ENCODE peak calls at places on chromosomes 16 and 17, in eight cellular contexts. F is esophagus squamous epithelium, X is right atrium auricular region, J is cardiac muscle cell, K is psoas muscle, A is epithelial cell of esophagus, B is mucosa of descending colon, N is uterus. Q is an unnamed sample.

GRCh38 chr17:6046431-6046830 is 23.7 kb upstream of the WSCD1 start:
- DNase-seq in F (no peak), X (no peak), J (no peak), K (no peak), A (no peak), B (no peak), N (no peak), Q (no peak)

GRCh38 chr17:82970818-82971610 is 108.4 kb upstream of the METRNL start:
- DNase-seq in F (no peak), X (no peak), J (no peak), K (no peak), A (no peak), B (peak), N (no peak), Q (no peak)

GRCh38 chr17:4810696-4811289 is 3.8 kb downstream of the PLD2 start:
- DNase-seq in F (no peak), X (no peak), J (no peak), K (peak), A (no peak), B (no peak), N (no peak), Q (no peak)

GRCh38 chr17:42146911-42147607 is 7.7 kb downstream of the RAB5C start:
- DNase-seq in F (no peak), X (no peak), J (no peak), K (no peak), A (no peak), B (no peak), N (no peak), Q (no peak)

GRCh38 chr17:63682441-63682840 is 17.5 kb downstream of the LIMD2 start:
- DNase-seq in F (no peak), X (no peak), J (no peak), K (no peak), A (no peak), B (no peak), N (no peak), Q (no peak)

GRCh38 chr16:30092373-30093010 is 768 bp upstream of the TBX6 start:
- DNase-seq in F (peak), X (peak), J (peak), K (peak), A (peak), B (peak), N (peak), Q (peak)

GRCh38 chr16:16025214-16025968 is 76.0 kb downstream of the ABCC1 start:
- DNase-seq in F (no peak), X (peak), J (no peak), K (no peak), A (peak), B (peak), N (no peak), Q (no peak)

GRCh38 chr16:62585041-62585545 is 548.9 kb upstream of the CDH8 start:
- DNase-seq in F (no peak), X (no peak), J (no peak), K (no peak), A (no peak), B (no peak), N (no peak), Q (no peak)

GRCh38 chr17:75691371-75692290 is 24.5 kb downstream of the SAP30BP start:
- DNase-seq in F (no peak), X (no peak), J (no peak), K (no peak), A (peak), B (no peak), N (no peak), Q (no peak)

GRCh38 chr16:27364493-27365141 is 37.4 kb upstream of the IL21R start:
- DNase-seq in F (no peak), X (no peak), J (no peak), K (no peak), A (peak), B (no peak), N (no peak), Q (no peak)

GRCh38 chr16:1763521-1764511 is 7.5 kb downstream of the NME3 start:
- DNase-seq in F (no peak), X (no peak), J (peak), K (peak), A (peak), B (peak), N (no peak), Q (no peak)

GRCh38 chr17:63919311-63919723 is 678 bp upstream of the GH1 start:
- DNase-seq in F (no peak), X (peak), J (peak), K (peak), A (peak), B (peak), N (peak), Q (no peak)

GRCh38 chr17:10737168-10737622 is 7.4 kb upstream of the TMEM220 start:
- DNase-seq in F (no peak), X (peak), J (peak), K (peak), A (peak), B (peak), N (peak), Q (peak)

GRCh38 chr17:2949469-2950044 is 113.8 kb downstream of the OR1D5 start:
- DNase-seq in F (no peak), X (peak), J (no peak), K (no peak), A (peak), B (peak), N (no peak), Q (peak)

GRCh38 chr17:81884968-81885367 is 6.4 kb downstream of the ALYREF start:
- DNase-seq in F (no peak), X (no peak), J (no peak), K (no peak), A (no peak), B (no peak), N (no peak), Q (no peak)

GRCh38 chr17:32927724-32928526 is at the start of gene TMEM98:
- DNase-seq in F (no peak), X (peak), J (peak), K (no peak), A (no peak), B (peak), N (peak), Q (no peak)

DNA sequence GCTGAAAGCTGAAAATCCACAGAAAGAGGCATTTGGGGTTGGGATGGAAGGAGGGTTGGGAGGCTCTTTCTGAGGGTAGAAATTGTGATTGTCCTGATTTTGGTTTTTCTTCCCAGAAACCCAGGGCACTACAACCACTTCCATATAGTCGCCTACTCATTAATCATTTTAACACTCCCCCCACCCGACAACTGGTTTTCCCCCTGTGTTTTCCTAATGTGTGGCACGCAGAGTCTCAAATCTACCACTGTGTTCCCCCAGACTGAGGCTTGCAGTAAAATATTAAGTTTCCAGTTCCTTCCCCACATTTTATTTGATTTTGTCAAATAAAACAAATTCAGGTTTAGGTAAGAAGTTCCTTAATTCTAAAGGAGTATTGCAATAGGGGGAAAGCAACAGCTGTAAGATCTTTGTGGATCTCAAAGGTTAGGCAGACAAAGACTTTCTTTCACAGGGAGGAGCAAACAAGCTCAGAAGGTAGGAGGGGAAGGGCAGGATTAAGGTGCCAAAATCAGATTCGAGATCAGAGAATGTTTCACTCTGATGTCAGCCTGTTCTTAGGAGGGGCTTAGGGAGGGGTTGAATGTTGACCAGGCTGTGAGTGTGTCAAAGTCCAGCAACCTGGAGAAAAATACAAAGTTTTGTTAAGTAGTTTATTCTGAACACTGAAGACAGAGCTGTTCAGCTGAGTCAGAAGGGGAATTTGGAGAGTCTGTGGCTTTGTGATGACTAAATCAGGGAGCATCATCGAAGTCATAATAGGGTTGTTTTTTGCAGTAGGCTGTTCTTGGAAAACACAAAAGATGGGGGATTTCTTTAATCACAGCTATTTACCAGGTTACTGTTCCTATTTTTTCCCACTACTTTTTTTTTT is 3.6 kb downstream of the ZNF267 start:
- DNase-seq in F (no peak), X (no peak), J (no peak), K (no peak), A (peak), B (no peak), N (no peak), Q (no peak)
- H3K4me3 ChIP-seq in F (no peak), X (no peak), J (no peak), K (no peak), A (peak), B (no peak), N (no peak), Q (no peak)

GRCh38 chr17:21275579-21276339 is 8.8 kb upstream of the MAP2K3 start:
- DNase-seq in F (no peak), X (peak), J (peak), K (peak), A (peak), B (peak), N (peak), Q (peak)
- TF ChIP-seq CTCF in F (peak), X (peak), J (no peak), K (peak), A (no peak), B (no peak), N (no peak), Q (no peak)

GRCh38 chr16:55773859-55774549 is 58.9 kb downstream of the CES1 start:
- DNase-seq in F (no peak), X (no peak), J (no peak), K (no peak), A (no peak), B (no peak), N (no peak), Q (no peak)
- H3K4me3 ChIP-seq in F (no peak), X (no peak), J (no peak), K (no peak), A (no peak), B (no peak), N (no peak), Q (no peak)

DNA sequence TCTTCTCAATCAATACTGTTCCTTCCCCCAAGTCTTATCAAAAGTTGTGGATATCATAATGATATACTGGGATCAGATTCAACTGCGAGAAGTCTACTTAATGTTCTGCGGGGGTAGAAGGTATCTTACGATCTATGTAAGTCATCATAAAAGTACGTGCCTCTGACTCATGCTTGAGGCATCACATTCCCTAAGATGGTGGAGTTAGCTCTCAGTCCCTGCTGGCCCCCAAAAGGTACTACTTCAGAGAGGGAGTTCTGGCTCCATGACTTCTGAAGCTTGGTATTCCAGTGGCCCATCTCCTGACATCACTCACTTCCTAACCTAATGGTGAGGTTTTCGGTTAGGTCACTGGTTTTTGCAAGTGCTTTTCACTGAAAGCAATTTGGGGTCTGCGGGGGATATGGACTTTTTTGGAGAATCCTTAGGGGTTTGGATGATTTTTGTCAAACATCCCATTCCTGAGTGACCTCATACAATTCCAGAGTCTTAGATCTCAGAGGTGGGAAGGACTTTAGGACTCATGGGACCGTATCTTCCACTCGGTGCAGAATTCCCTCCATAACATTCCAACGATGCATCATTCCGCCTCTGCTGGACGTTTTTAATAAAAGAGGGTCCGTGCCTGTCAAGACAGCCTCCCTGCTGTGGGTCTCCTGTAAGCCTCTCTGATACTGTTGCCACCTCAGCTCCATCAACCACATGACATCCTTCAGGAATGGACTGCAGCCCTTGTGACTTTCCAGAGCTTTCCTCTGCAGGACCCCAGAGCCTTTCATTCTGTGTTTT is 74.3 kb downstream of the DYNLRB2 start:
- DNase-seq in F (no peak), X (no peak), J (no peak), K (no peak), A (peak), B (no peak), N (no peak), Q (no peak)
- TF ChIP-seq CTCF in F (no peak), X (no peak), J (peak), K (no peak), A (no peak), B (no peak), N (no peak), Q (no peak)

Q was measured in lower lobe of right lung.